ENCODE peak calls at places on chromosomes 5 and 9, in four cellular contexts. H is MM.1S, B is kidney, Q is IMR-90. D is an unnamed sample.

GRCh38 chr5:142215915-142216681 is 107.5 kb downstream of the NDFIP1 start:
- DNase-seq in H (no peak), B (peak), Q (peak), D (no peak)

GRCh38 chr9:95313010-95313498 is 4.5 kb downstream of the FANCC start:
- DNase-seq in H (no peak), B (peak), Q (peak), D (no peak)

GRCh38 chr9:137441289-137441934 is at the start of gene ENTPD8:
- DNase-seq in H (peak), B (peak), Q (no peak), D (no peak)

GRCh38 chr5:59661939-59662615 is 231.4 kb downstream of the PDE4D start:
- DNase-seq in H (peak), B (no peak), Q (no peak), D (no peak)

GRCh38 chr5:142432369-142432863 is 107.6 kb upstream of the SPRY4 start:
- DNase-seq in H (no peak), B (peak), Q (no peak), D (peak)

GRCh38 chr9:88390371-88390990 is 2.2 kb downstream of the SPIN1 start:
- DNase-seq in H (no peak), B (no peak), Q (peak), D (no peak)

GRCh38 chr5:94544031-94544650 is 74.3 kb downstream of the KIAA0825 start:
- DNase-seq in H (no peak), B (no peak), Q (peak), D (no peak)

GRCh38 chr5:10567781-10568321 is 4.0 kb downstream of the ANKRD33B start:
- DNase-seq in H (no peak), B (no peak), Q (peak), D (no peak)

GRCh38 chr9:106893088-106893487 is 30.1 kb downstream of the ZNF462 start:
- DNase-seq in H (no peak), B (no peak), Q (peak), D (no peak)

GRCh38 chr9:28882528-28882927 is 1309.2 kb upstream of the C9orf72 start:
- DNase-seq in H (no peak), B (no peak), Q (no peak), D (no peak)

GRCh38 chr5:160787247-160787646 is 64.8 kb downstream of the ATP10B start:
- DNase-seq in H (peak), B (peak), Q (no peak), D (no peak)

GRCh38 chr5:178365501-178366440 is 133.2 kb upstream of the PHYKPL start:
- DNase-seq in H (no peak), B (peak), Q (no peak), D (no peak)

DNA sequence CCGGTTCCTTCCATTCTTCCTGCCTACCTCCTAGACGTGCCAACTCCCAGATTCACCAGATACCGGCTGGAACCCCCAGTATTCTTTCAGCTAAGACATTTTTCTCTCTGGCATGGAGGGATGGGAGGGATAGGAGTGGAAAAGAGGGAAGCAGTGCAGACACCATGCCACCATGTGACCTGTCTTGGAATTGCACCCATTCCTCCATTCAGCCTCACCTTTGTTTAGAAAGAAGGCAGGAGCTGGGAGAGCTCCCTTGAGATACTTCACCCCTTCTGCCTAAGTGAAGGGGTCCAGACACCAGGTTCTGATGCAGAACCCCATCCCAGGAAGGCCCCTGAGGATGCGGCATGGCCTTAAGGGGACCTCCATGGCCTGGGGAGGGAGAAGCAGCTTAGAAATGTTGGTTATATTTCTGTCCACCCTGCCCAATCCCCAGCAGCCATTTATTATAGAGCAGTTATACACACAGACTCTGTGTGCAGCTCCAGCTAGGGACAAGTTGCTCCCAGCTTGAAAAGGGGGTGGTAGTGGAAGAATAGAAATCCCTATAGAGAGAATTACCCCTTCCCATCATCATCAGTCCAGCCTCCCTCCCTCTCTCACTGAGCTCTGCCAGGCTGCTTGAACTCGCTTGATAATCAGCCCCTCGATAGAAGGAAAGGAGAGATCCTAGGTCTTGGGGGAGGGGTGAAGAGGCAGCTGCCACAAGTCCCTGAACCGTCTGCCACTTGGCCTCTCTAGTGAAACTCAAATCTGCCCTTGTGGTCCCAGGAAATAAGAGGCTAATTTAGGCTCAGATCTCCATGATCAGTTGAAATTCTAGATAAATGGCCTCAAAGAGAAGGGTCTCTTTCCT is 5.1 kb downstream of the DNAJB5 start:
- DNase-seq in H (no peak), B (no peak), Q (peak), D (peak)
- TF ChIP-seq CTCF in H (peak), B (peak), Q (peak), D (peak)

GRCh38 chr5:146622391-146622790 is 106.4 kb upstream of the GPR151 start:
- DNase-seq in H (peak), B (no peak), Q (no peak), D (no peak)
- TF ChIP-seq CTCF in H (peak), B (no peak), Q (peak), D (no peak)

GRCh38 chr9:133995012-133995896 is 3.1 kb upstream of the VAV2 start:
- DNase-seq in H (no peak), B (peak), Q (no peak), D (no peak)
- TF ChIP-seq CTCF in H (peak), B (no peak), Q (peak), D (peak)

DNA sequence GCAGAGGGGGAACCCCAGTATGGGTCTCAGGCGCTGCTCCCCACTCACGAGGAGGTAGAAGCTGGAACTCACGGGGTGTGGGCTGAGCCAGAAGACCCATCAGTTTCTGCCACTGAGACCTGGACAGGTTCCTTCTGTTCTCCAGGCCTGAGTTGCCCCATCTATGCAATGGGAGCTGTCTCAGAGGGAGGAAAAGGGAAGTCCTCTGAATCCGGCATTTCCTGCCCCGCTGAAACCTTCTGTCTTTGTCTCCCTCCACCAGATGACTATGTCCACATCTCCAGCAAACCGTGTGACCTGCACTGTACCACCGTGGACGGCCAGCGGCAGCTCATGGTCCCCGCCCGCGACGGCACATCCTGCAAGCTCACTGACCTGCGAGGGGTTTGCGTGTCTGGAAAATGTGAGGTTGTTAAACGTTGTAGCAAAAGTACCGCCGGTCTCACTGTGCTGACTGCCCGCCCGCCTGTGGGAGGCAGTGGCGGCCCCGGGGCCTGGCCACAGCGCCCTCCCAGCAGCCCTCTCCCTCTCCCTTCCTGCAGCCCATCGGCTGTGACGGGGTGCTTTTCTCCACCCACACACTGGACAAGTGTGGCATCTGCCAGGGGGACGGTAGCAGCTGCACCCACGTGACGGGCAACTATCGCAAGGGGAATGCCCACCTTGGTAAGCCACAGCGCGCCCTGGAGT is 6.0 kb downstream of the ADAMTSL2 start:
- DNase-seq in H (no peak), B (no peak), Q (no peak), D (peak)
- TF ChIP-seq CTCF in H (peak), B (no peak), Q (no peak), D (peak)

GRCh38 chr5:36090033-36090432 is 23.4 kb upstream of the UGT3A2 start:
- DNase-seq in H (peak), B (no peak), Q (peak), D (no peak)
- TF ChIP-seq CTCF in H (peak), B (no peak), Q (peak), D (peak)

GRCh38 chr9:90774682-90775081 is 26.9 kb upstream of the SYK start:
- DNase-seq in H (peak), B (no peak), Q (no peak), D (peak)
- TF ChIP-seq CTCF in H (peak), B (no peak), Q (no peak), D (peak)

DNA sequence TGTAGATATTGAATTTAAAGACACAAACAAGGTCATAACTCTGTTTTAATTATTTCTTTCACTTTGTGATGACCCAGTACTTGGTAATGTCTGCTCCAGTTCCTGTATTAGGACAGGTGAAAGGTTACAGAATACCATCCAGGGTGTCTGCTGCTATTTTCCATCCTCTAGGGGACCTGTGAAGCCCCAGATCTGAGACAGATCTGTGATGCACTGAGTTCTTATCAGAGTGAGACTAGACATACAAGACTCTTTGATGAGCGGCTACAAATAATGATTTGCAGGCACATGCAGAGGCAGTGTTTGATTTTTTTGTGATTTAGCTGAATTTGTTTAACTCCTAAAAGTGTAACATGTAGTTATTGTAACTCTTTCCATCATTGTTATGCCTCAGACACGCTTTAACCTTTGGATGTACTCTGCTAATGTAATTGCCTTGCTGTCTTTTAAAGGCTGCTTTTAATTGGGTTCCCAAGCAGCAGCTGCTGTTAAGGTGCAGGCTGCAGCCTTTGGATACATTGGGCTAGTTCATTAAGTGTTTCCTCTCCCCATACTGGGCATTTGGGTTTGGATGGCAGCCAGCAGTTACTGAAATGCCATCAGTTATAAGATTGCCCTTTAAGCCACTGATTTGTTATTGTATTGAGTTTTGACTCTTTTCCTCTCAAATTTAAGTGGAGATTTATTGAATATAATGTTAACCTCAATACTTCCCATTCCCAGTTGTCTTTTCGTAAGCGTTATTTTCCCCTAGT is 63.3 kb downstream of the RASGRF2 start:
- DNase-seq in H (no peak), B (no peak), Q (no peak), D (no peak)
- TF ChIP-seq CTCF in H (no peak), B (no peak), Q (no peak), D (no peak)

GRCh38 chr5:139667730-139668063 is 19.5 kb downstream of the CXXC5 start:
- DNase-seq in H (no peak), B (no peak), Q (peak), D (no peak)

GRCh38 chr5:139666551-139666950 is 18.4 kb downstream of the CXXC5 start:
- DNase-seq in H (no peak), B (no peak), Q (no peak), D (no peak)

GRCh38 chr5:139668064-139668880 is 20.1 kb downstream of the CXXC5 start:
- DNase-seq in H (peak), B (peak), Q (no peak), D (peak)

GRCh38 chr5:139665626-139666025 is 17.5 kb downstream of the CXXC5 start:
- DNase-seq in H (no peak), B (peak), Q (no peak), D (no peak)

GRCh38 chr5:139667001-139667729 is 19.0 kb downstream of the CXXC5 start:
- DNase-seq in H (peak), B (no peak), Q (no peak), D (no peak)
- TF ChIP-seq CTCF in H (no peak), B (no peak), Q (no peak), D (no peak)

D was measured in GM13977.